ENCODE peak calls at places on chromosomes 3 and 15, in seven cellular contexts. G is A549, L is coronary artery, K is AG04450, W is tibial nerve, X is epithelial cell of proximal tubule, F is cardiac fibroblast. S is an unnamed sample.

GRCh38 chr3:46406786-46407611 is at the start of the genes CCR5AS and CCRL2:
- DNase-seq in G (no peak), F (no peak), X (no peak), L (no peak), K (no peak), W (peak; percentile 52), S (peak; percentile 62)

GRCh38 chr3:174409085-174409743 is 449.9 kb upstream of the NAALADL2 start:
- DNase-seq in W (no peak), L (no peak), G (peak; percentile 13), X (peak; percentile 7), K (no peak), F (no peak), S (no peak)

GRCh38 chr3:46228259-46229222 is 13.7 kb upstream of the CCR3 start:
- DNase-seq in F (peak; percentile 12), G (no peak), W (peak; percentile 80), K (no peak), X (no peak), L (no peak), S (peak; percentile 60)

GRCh38 chr15:57255751-57256150 is 120.6 kb upstream of the CGNL1 start:
- DNase-seq in G (no peak), K (no peak), F (no peak), L (no peak), X (no peak), W (no peak), S (no peak)

GRCh38 chr15:37360724-37361123 is 260.4 kb upstream of the MEIS2 start:
- DNase-seq in L (no peak), F (no peak), W (no peak), X (no peak), G (no peak), K (no peak), S (no peak)

GRCh38 chr3:78659386-78659987 is 1108.3 kb downstream of the ROBO1 start:
- DNase-seq in W (peak; percentile 71), F (peak; percentile 67), K (peak; percentile 23), G (peak; percentile 54), X (no peak), L (no peak), S (peak; percentile 74)

GRCh38 chr15:73571346-73571745 is 61.8 kb downstream of the NPTN start:
- DNase-seq in F (no peak), G (no peak), K (no peak), W (no peak), X (peak; percentile 78), L (no peak), S (peak; percentile 75)

GRCh38 chr3:142940000-142940399 is 23.5 kb downstream of the PAQR9 start:
- DNase-seq in K (no peak), G (no peak), L (no peak), X (no peak), F (no peak), W (no peak), S (no peak)

GRCh38 chr3:146692254-146692653 is 87.1 kb upstream of the PLSCR5 start:
- DNase-seq in X (no peak), K (no peak), G (no peak), F (no peak), L (no peak), W (no peak), S (no peak)

GRCh38 chr15:57370929-57371328 is 5.4 kb upstream of the CGNL1 start:
- DNase-seq in L (no peak), G (no peak), X (no peak), W (no peak), F (no peak), K (no peak), S (no peak)

GRCh38 chr3:37935290-37935668 is 55.3 kb upstream of the VILL start:
- DNase-seq in X (no peak), G (peak; percentile 67), K (no peak), F (peak; percentile 70), L (no peak), W (no peak), S (peak; percentile 63)

GRCh38 chr15:77738441-77739437 is 106.0 kb upstream of the LINGO1 start:
- DNase-seq in L (no peak), K (no peak), F (no peak), W (no peak), X (no peak), G (no peak), S (no peak)

GRCh38 chr3:66858656-66859381 is 139.3 kb upstream of the KBTBD8 start:
- DNase-seq in X (no peak), K (no peak), L (no peak), W (no peak), G (no peak), F (no peak), S (no peak)

GRCh38 chr3:67529915-67530314 is 124.5 kb downstream of the SUCLG2 start:
- DNase-seq in X (no peak), G (no peak), L (no peak), F (no peak), W (no peak), K (peak; percentile 2), S (peak; percentile 18)

GRCh38 chr3:80564391-80564790 is 796.6 kb upstream of the ROBO1 start:
- DNase-seq in W (no peak), X (no peak), L (no peak), G (no peak), F (no peak), K (no peak), S (no peak)

GRCh38 chr3:42500091-42500490 is 2.4 kb upstream of the VIPR1 start:
- DNase-seq in G (no peak), K (no peak), W (no peak), L (peak; percentile 57), X (no peak), F (no peak), S (no peak)

GRCh38 chr3:158731938-158732855 is at the start of gene RARRES1:
- DNase-seq in W (peak; percentile 46), X (no peak), K (no peak), L (no peak), F (peak; percentile 67), G (peak; percentile 70), S (peak; percentile 68)

GRCh38 chr3:17577795-17578520 is 164.5 kb downstream of the TBC1D5 start:
- DNase-seq in L (no peak), F (peak; percentile 42), W (no peak), K (no peak), X (peak; percentile 51), G (no peak), S (peak; percentile 9)

GRCh38 chr15:84633311-84634227 is 20.5 kb downstream of the WDR73 start:
- DNase-seq in K (no peak), W (peak; percentile 36), G (peak; percentile 78), L (peak; percentile 86), F (peak; percentile 79), X (no peak), S (peak; percentile 76)

GRCh38 chr3:50236484-50237132 is 604 bp downstream of the GNAI2 start:
- DNase-seq in W (no peak), G (no peak), L (no peak), F (no peak), K (no peak), X (no peak), S (no peak)

GRCh38 chr3:28286595-28286994 is 45.2 kb downstream of the CMC1 start:
- DNase-seq in X (no peak), L (no peak), G (peak; percentile 51), K (no peak), F (peak; percentile 72), W (no peak), S (peak; percentile 71)

GRCh38 chr3:175146258-175146657 is 287.1 kb downstream of the NAALADL2 start:
- DNase-seq in G (no peak), X (no peak), W (no peak), F (peak; percentile 46), L (no peak), K (peak; percentile 4), S (peak; percentile 67)

GRCh38 chr3:124258057-124258500 is 266.2 kb upstream of the ROPN1 start:
- DNase-seq in G (peak; percentile 23), L (no peak), K (no peak), W (no peak), X (peak; percentile 95), F (peak; percentile 69), S (peak; percentile 53)

DNA sequence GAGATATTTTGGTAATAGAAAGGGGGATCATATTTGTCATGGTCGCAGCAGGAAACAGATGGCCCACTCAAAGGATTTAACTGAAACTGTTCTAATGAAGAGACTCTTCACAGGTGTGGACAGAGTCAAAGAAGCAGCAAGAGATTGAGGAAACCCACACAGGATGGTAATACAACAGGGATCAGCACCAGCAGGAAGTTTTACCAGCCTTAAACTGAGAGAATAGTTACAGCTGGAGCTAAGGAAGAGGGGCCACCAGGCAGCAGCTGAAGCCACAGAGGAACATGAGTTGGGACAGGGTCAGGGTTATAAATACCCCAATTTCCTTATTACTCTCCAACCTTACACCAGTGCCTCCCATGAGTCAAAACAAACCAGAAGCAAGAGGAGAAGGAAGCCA is 131.8 kb upstream of the UBE2E2 start:
- DNase-seq in K (no peak), F (no peak), W (no peak), L (no peak), G (no peak), X (no peak), S (no peak)
- H3K4me3 ChIP-seq in K (no peak overlapping the region), F (no peak overlapping the region), W (no peak overlapping the region), L (no peak overlapping the region), G (no peak overlapping the region), X (no peak overlapping the region), S (no peak overlapping the region)

GRCh38 chr3:159987291-159987711 is 1.3 kb upstream of the IL12A start:
- DNase-seq in L (no peak), K (no peak), X (peak; percentile 26), G (peak; percentile 25), F (peak; percentile 23), W (no peak), S (peak; percentile 41)

GRCh38 chr3:159992601-159993000 is 4.0 kb downstream of the IL12A start:
- DNase-seq in L (no peak), X (no peak), K (no peak), G (no peak), W (no peak), F (no peak), S (no peak)

GRCh38 chr3:159989973-159990846 is 1.6 kb downstream of the IL12A start:
- DNase-seq in K (no peak), W (no peak), L (no peak), F (no peak), G (no peak), X (no peak), S (no peak)

GRCh38 chr3:159991591-159991990 is 3.0 kb downstream of the IL12A start:
- DNase-seq in L (no peak), F (no peak), W (no peak), K (no peak), G (no peak), X (no peak), S (no peak)

GRCh38 chr3:159988617-159989251 is at the start of gene IL12A:
- DNase-seq in G (peak; percentile 81), W (peak; percentile 71), K (no peak), F (peak; percentile 77), L (peak; percentile 81), X (peak; percentile 7), S (peak; percentile 73)
- TF ChIP-seq CTCF in G (peak; percentile 94), W (peak; percentile 84), K (peak; percentile 92), F (peak; percentile 92), L (peak; percentile 93), X (peak; percentile 94), S (peak; percentile 92)

DNA sequence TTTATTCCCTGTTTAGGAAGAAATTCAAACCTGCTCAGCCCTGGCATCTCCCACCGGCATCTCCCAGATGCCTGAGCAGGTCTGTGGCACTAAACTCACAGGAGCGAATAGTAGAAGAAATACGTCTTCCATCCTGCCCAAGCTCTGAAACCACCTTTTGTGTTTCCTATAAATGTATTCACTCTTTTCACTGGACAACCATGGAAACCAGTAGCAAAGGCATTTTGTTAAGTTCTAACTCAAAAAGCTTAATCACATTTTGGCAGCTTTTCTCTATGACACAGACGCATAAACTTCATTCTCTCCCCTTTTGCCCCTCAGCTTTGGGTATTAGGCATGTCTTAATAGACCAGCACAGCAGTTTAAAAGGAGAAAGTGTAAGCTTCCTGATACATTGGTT is 24.5 kb upstream of the ARNT2 start:
- DNase-seq in G (no peak), L (no peak), K (no peak), F (no peak), W (no peak), X (no peak), S (no peak)
- H3K4me3 ChIP-seq in G (no peak overlapping the region), L (no peak overlapping the region), K (no peak overlapping the region), F (no peak overlapping the region), W (no peak overlapping the region), X (no peak overlapping the region), S (no peak overlapping the region)

GRCh38 chr15:88274534-88275460 is 18.3 kb upstream of the NTRK3 start:
- DNase-seq in G (peak; percentile 69), X (no peak), W (peak; percentile 65), K (peak; percentile 21), F (peak; percentile 74), L (no peak), S (peak; percentile 72)
- TF ChIP-seq CTCF in G (peak; percentile 94), X (peak; percentile 91), W (peak; percentile 88), K (peak; percentile 90), F (peak; percentile 89), L (peak; percentile 92), S (peak; percentile 93)